ENCODE peak calls at places on chromosome 7, in five cellular contexts. H, A, G, N and V are unnamed samples.

GRCh38 chr7:80826520-80827237 is 92.2 kb downstream of the SEMA3C start:
- DNase-seq in H (peak; percentile 47), A (no peak), G (peak; percentile 22), N (peak; percentile 36), V (no peak)

GRCh38 chr7:157846281-157846680 is 509.5 kb downstream of the DNAJB6 start:
- DNase-seq in H (no peak), A (no peak), G (no peak), N (no peak), V (no peak)

GRCh38 chr7:100556541-100556940 is 17.2 kb downstream of the SAP25 start:
- DNase-seq in H (no peak), A (no peak), G (no peak), N (peak; percentile 68), V (no peak)

GRCh38 chr7:96182424-96183158 is 139.3 kb downstream of the SLC25A13 start:
- DNase-seq in H (no peak), A (no peak), G (no peak), N (no peak), V (no peak)

GRCh38 chr7:4307645-4308590 is 374.2 kb upstream of the FOXK1 start:
- DNase-seq in H (no peak), A (peak; percentile 54), G (no peak), N (no peak), V (no peak)

GRCh38 chr7:44970521-44971051 is 8.2 kb downstream of the MYO1G start:
- DNase-seq in H (no peak), A (no peak), G (no peak), N (no peak), V (no peak)

GRCh38 chr7:130418306-130418705 is 22.5 kb downstream of the CEP41 start:
- DNase-seq in H (no peak), A (no peak), G (no peak), N (no peak), V (no peak)

GRCh38 chr7:139725077-139725476 is 52.7 kb downstream of the HIPK2 start:
- DNase-seq in H (peak; percentile 88), A (no peak), G (no peak), N (peak; percentile 79), V (no peak)

GRCh38 chr7:110317699-110318265 is 773.1 kb upstream of the LRRN3 start:
- DNase-seq in H (peak; percentile 82), A (no peak), G (no peak), N (peak; percentile 56), V (no peak)

GRCh38 chr7:8418627-8419245 is 14.7 kb upstream of the NXPH1 start:
- DNase-seq in H (peak; percentile 77), A (peak; percentile 48), G (peak; percentile 84), N (peak; percentile 2), V (peak; percentile 56)

GRCh38 chr7:139663608-139664177 is 114.1 kb downstream of the HIPK2 start:
- DNase-seq in H (no peak), A (no peak), G (no peak), N (no peak), V (no peak)

GRCh38 chr7:138115047-138115446 is 38.8 kb downstream of the AKR1D1 start:
- DNase-seq in H (no peak), A (no peak), G (no peak), N (no peak), V (no peak)

GRCh38 chr7:108452707-108453106 is 3.5 kb downstream of the NRCAM start:
- DNase-seq in H (peak; percentile 68), A (no peak), G (peak; percentile 53), N (no peak), V (peak; percentile 52)

GRCh38 chr7:149882264-149883048 is 8.7 kb downstream of the ATP6V0E2 start:
- DNase-seq in H (no peak), A (no peak), G (no peak), N (no peak), V (no peak)

GRCh38 chr7:151432658-151433521 is 7.1 kb downstream of the CRYGN start:
- DNase-seq in H (no peak), A (no peak), G (no peak), N (no peak), V (no peak)

GRCh38 chr7:140512317-140513000 is 33.2 kb upstream of the MKRN1 start:
- DNase-seq in H (peak; percentile 36), A (no peak), G (peak; percentile 41), N (no peak), V (peak; percentile 74)

GRCh38 chr7:123538189-123538714 is 3.9 kb upstream of the IQUB start:
- DNase-seq in H (peak; percentile 68), A (no peak), G (no peak), N (peak; percentile 61), V (peak; percentile 56)

GRCh38 chr7:69283421-69283820 is 314.9 kb upstream of the AUTS2 start:
- DNase-seq in H (no peak), A (no peak), G (no peak), N (no peak), V (no peak)

GRCh38 chr7:44565097-44565794 is 8.5 kb downstream of the DDX56 start:
- DNase-seq in H (peak; percentile 73), A (peak; percentile 80), G (peak; percentile 20), N (peak; percentile 55), V (peak; percentile 78)

GRCh38 chr7:138460649-138461607 is 869 bp downstream of the TRIM24 start:
- DNase-seq in H (peak; percentile 59), A (peak; percentile 51), G (peak; percentile 91), N (peak; percentile 15), V (peak; percentile 85)

GRCh38 chr7:131026297-131027003 is 292.4 kb upstream of the KLF14 start:
- DNase-seq in H (peak; percentile 64), A (no peak), G (no peak), N (peak; percentile 50), V (no peak)